ENCODE peak calls at places on chromosomes 11 and 22, in eight cellular contexts. One of them, this sample, is unnamed.

GRCh38 chr22:36756746-36757607 is 18.9 kb downstream of the IFT27 start:
- DNase-seq in brain pericyte: no peak
- DNase-seq in substantia nigra: no peak
- DNase-seq in kidney glomerular epithelial cell: no peak
- DNase-seq in CD4-positive, alpha-beta memory T cell: no peak
- DNase-seq in HEK293T: no peak
- DNase-seq in NCI-H345: no peak
- DNase-seq in HTR-8/SVneo: no peak
- DNase-seq in this sample: no peak

GRCh38 chr11:46273511-46274205 is 3.8 kb upstream of the CREB3L1 start:
- DNase-seq in NCI-H345: peak
- DNase-seq in HTR-8/SVneo: no peak
- DNase-seq in CD4-positive, alpha-beta memory T cell: no peak
- DNase-seq in HEK293T: no peak
- DNase-seq in brain pericyte: peak
- DNase-seq in substantia nigra: no peak
- DNase-seq in kidney glomerular epithelial cell: no peak
- DNase-seq in this sample: no peak

GRCh38 chr11:13595166-13595565 is 73.3 kb upstream of the FAR1 start:
- DNase-seq in NCI-H345: no peak
- DNase-seq in substantia nigra: no peak
- DNase-seq in HTR-8/SVneo: no peak
- DNase-seq in HEK293T: no peak
- DNase-seq in kidney glomerular epithelial cell: peak
- DNase-seq in CD4-positive, alpha-beta memory T cell: no peak
- DNase-seq in brain pericyte: no peak
- DNase-seq in this sample: no peak

GRCh38 chr11:64244966-64245365 is 1.8 kb downstream of the PPP1R14B start:
- DNase-seq in HTR-8/SVneo: no peak
- DNase-seq in brain pericyte: no peak
- DNase-seq in CD4-positive, alpha-beta memory T cell: no peak
- DNase-seq in HEK293T: no peak
- DNase-seq in NCI-H345: no peak
- DNase-seq in substantia nigra: no peak
- DNase-seq in kidney glomerular epithelial cell: no peak
- DNase-seq in this sample: no peak

GRCh38 chr11:17574141-17574798 is 27.2 kb downstream of the OTOG start:
- DNase-seq in CD4-positive, alpha-beta memory T cell: no peak
- DNase-seq in HTR-8/SVneo: no peak
- DNase-seq in NCI-H345: no peak
- DNase-seq in brain pericyte: no peak
- DNase-seq in HEK293T: no peak
- DNase-seq in substantia nigra: no peak
- DNase-seq in kidney glomerular epithelial cell: no peak
- DNase-seq in this sample: no peak

GRCh38 chr11:71996517-71996916 is 2.2 kb upstream of the IL18BP start:
- DNase-seq in HEK293T: no peak
- DNase-seq in substantia nigra: no peak
- DNase-seq in NCI-H345: no peak
- DNase-seq in HTR-8/SVneo: no peak
- DNase-seq in CD4-positive, alpha-beta memory T cell: no peak
- DNase-seq in kidney glomerular epithelial cell: no peak
- DNase-seq in brain pericyte: no peak
- DNase-seq in this sample: no peak

GRCh38 chr11:44179173-44179572 is 83.7 kb downstream of the EXT2 start:
- DNase-seq in brain pericyte: no peak
- DNase-seq in HEK293T: no peak
- DNase-seq in HTR-8/SVneo: no peak
- DNase-seq in NCI-H345: no peak
- DNase-seq in kidney glomerular epithelial cell: peak
- DNase-seq in substantia nigra: no peak
- DNase-seq in CD4-positive, alpha-beta memory T cell: no peak
- DNase-seq in this sample: no peak

GRCh38 chr11:35798423-35798822 is 135.8 kb downstream of the TRIM44 start:
- DNase-seq in HEK293T: no peak
- DNase-seq in NCI-H345: no peak
- DNase-seq in substantia nigra: no peak
- DNase-seq in HTR-8/SVneo: no peak
- DNase-seq in kidney glomerular epithelial cell: no peak
- DNase-seq in brain pericyte: no peak
- DNase-seq in CD4-positive, alpha-beta memory T cell: no peak
- DNase-seq in this sample: no peak

GRCh38 chr11:68579455-68579854 is 104.9 kb upstream of the GAL start:
- DNase-seq in HEK293T: no peak
- DNase-seq in HTR-8/SVneo: no peak
- DNase-seq in NCI-H345: no peak
- DNase-seq in substantia nigra: no peak
- DNase-seq in brain pericyte: no peak
- DNase-seq in CD4-positive, alpha-beta memory T cell: no peak
- DNase-seq in kidney glomerular epithelial cell: no peak
- DNase-seq in this sample: no peak